ENCODE peak calls at places on chromosomes 11 and 22, in five cellular contexts. One of them, this sample, is unnamed.

GRCh38 chr11:73969991-73970800 is 12.4 kb downstream of the UCP2 start:
- DNase-seq in HFFc6: no peak
- DNase-seq in activated CD4-positive, CD25-positive, alpha-beta regulatory T cell: no peak
- DNase-seq in tibial artery: no peak
- DNase-seq in stimulated activated CD8-positive, alpha-beta memory T cell treated with anti-CD3 and anti-CD28 coated beads, Interleukin-4, amount 100 ng/mL, for 24 hours: no peak
- DNase-seq in this sample: no peak

GRCh38 chr22:29328055-29328454 is 12.6 kb upstream of the RASL10A start:
- DNase-seq in HFFc6: no peak
- DNase-seq in stimulated activated CD8-positive, alpha-beta memory T cell treated with anti-CD3 and anti-CD28 coated beads, Interleukin-4, amount 100 ng/mL, for 24 hours: no peak
- DNase-seq in activated CD4-positive, CD25-positive, alpha-beta regulatory T cell: no peak
- DNase-seq in tibial artery: no peak
- DNase-seq in this sample: no peak

GRCh38 chr11:121672630-121673487 is 220.1 kb upstream of the SORL1-AS1 start:
- DNase-seq in tibial artery: peak
- DNase-seq in stimulated activated CD8-positive, alpha-beta memory T cell treated with anti-CD3 and anti-CD28 coated beads, Interleukin-4, amount 100 ng/mL, for 24 hours: no peak
- DNase-seq in activated CD4-positive, CD25-positive, alpha-beta regulatory T cell: no peak
- DNase-seq in HFFc6: no peak
- DNase-seq in this sample: no peak

GRCh38 chr11:105553015-105553414 is 56.9 kb upstream of the GRIA4 start:
- DNase-seq in stimulated activated CD8-positive, alpha-beta memory T cell treated with anti-CD3 and anti-CD28 coated beads, Interleukin-4, amount 100 ng/mL, for 24 hours: no peak
- DNase-seq in activated CD4-positive, CD25-positive, alpha-beta regulatory T cell: no peak
- DNase-seq in HFFc6: no peak
- DNase-seq in tibial artery: no peak
- DNase-seq in this sample: no peak

GRCh38 chr22:43996170-43996980 is 27.7 kb upstream of the PARVB start:
- DNase-seq in activated CD4-positive, CD25-positive, alpha-beta regulatory T cell: peak
- DNase-seq in tibial artery: peak
- DNase-seq in HFFc6: no peak
- DNase-seq in stimulated activated CD8-positive, alpha-beta memory T cell treated with anti-CD3 and anti-CD28 coated beads, Interleukin-4, amount 100 ng/mL, for 24 hours: peak
- DNase-seq in this sample: no peak

GRCh38 chr11:78946945-78947914 is 372.6 kb upstream of the NARS2 start:
- DNase-seq in activated CD4-positive, CD25-positive, alpha-beta regulatory T cell: no peak
- DNase-seq in HFFc6: peak
- DNase-seq in tibial artery: no peak
- DNase-seq in stimulated activated CD8-positive, alpha-beta memory T cell treated with anti-CD3 and anti-CD28 coated beads, Interleukin-4, amount 100 ng/mL, for 24 hours: no peak
- DNase-seq in this sample: peak

GRCh38 chr11:86627776-86628455 is 44.5 kb downstream of the ME3 start:
- DNase-seq in tibial artery: peak
- DNase-seq in stimulated activated CD8-positive, alpha-beta memory T cell treated with anti-CD3 and anti-CD28 coated beads, Interleukin-4, amount 100 ng/mL, for 24 hours: no peak
- DNase-seq in activated CD4-positive, CD25-positive, alpha-beta regulatory T cell: no peak
- DNase-seq in HFFc6: no peak
- DNase-seq in this sample: no peak

GRCh38 chr11:117407016-117407415 is 79.4 kb downstream of the CEP164 start:
- DNase-seq in activated CD4-positive, CD25-positive, alpha-beta regulatory T cell: no peak
- DNase-seq in stimulated activated CD8-positive, alpha-beta memory T cell treated with anti-CD3 and anti-CD28 coated beads, Interleukin-4, amount 100 ng/mL, for 24 hours: no peak
- DNase-seq in HFFc6: no peak
- DNase-seq in tibial artery: no peak
- DNase-seq in this sample: no peak

GRCh38 chr22:35802885-35803284 is 85.2 kb downstream of the APOL5 start:
- DNase-seq in stimulated activated CD8-positive, alpha-beta memory T cell treated with anti-CD3 and anti-CD28 coated beads, Interleukin-4, amount 100 ng/mL, for 24 hours: no peak
- DNase-seq in activated CD4-positive, CD25-positive, alpha-beta regulatory T cell: no peak
- DNase-seq in HFFc6: no peak
- DNase-seq in tibial artery: no peak
- DNase-seq in this sample: no peak

GRCh38 chr11:8328848-8329330 is 65.2 kb upstream of the LMO1 start:
- DNase-seq in stimulated activated CD8-positive, alpha-beta memory T cell treated with anti-CD3 and anti-CD28 coated beads, Interleukin-4, amount 100 ng/mL, for 24 hours: peak
- DNase-seq in activated CD4-positive, CD25-positive, alpha-beta regulatory T cell: peak
- DNase-seq in tibial artery: peak
- DNase-seq in HFFc6: peak
- DNase-seq in this sample: peak

GRCh38 chr22:29994027-29994715 is 86.1 kb upstream of the HORMAD2 start:
- DNase-seq in stimulated activated CD8-positive, alpha-beta memory T cell treated with anti-CD3 and anti-CD28 coated beads, Interleukin-4, amount 100 ng/mL, for 24 hours: no peak
- DNase-seq in tibial artery: no peak
- DNase-seq in HFFc6: peak
- DNase-seq in activated CD4-positive, CD25-positive, alpha-beta regulatory T cell: no peak
- DNase-seq in this sample: peak

GRCh38 chr22:46842606-46843005 is 80.2 kb downstream of the TBC1D22A start:
- DNase-seq in stimulated activated CD8-positive, alpha-beta memory T cell treated with anti-CD3 and anti-CD28 coated beads, Interleukin-4, amount 100 ng/mL, for 24 hours: no peak
- DNase-seq in HFFc6: no peak
- DNase-seq in tibial artery: no peak
- DNase-seq in activated CD4-positive, CD25-positive, alpha-beta regulatory T cell: no peak
- DNase-seq in this sample: peak

GRCh38 chr11:64237484-64237951 is 3.1 kb downstream of the VEGFB start:
- DNase-seq in activated CD4-positive, CD25-positive, alpha-beta regulatory T cell: no peak
- DNase-seq in stimulated activated CD8-positive, alpha-beta memory T cell treated with anti-CD3 and anti-CD28 coated beads, Interleukin-4, amount 100 ng/mL, for 24 hours: no peak
- DNase-seq in tibial artery: no peak
- DNase-seq in HFFc6: no peak
- DNase-seq in this sample: no peak

This sample was measured in mammary epithelial cell.